ENCODE peak calls at places on chromosomes 1 and 21, in seven cellular contexts. B is transverse colon, T is cardiac fibroblast, M is cardiac muscle cell, E is Panc1, A is Peyer's patch, W is B cell. Q is an unnamed sample.

GRCh38 chr21:41755934-41756773 is 10.7 kb downstream of the RIPK4 start:
- DNase-seq in B (no peak), T (no peak), M (no peak), E (no peak), A (peak), W (no peak), Q (no peak)

GRCh38 chr1:33433509-33434362 is 2.8 kb upstream of the PHC2 start:
- DNase-seq in B (peak), T (peak), M (no peak), E (peak), A (no peak), W (no peak), Q (peak)

GRCh38 chr1:202283991-202284390 is 57.7 kb downstream of the UBE2T start:
- DNase-seq in B (no peak), T (peak), M (no peak), E (no peak), A (no peak), W (no peak), Q (peak)

GRCh38 chr1:67908260-67908936 is 75.1 kb upstream of the GNG12 start:
- DNase-seq in B (no peak), T (no peak), M (no peak), E (no peak), A (no peak), W (no peak), Q (no peak)

GRCh38 chr1:28508435-28508754 is 2.6 kb downstream of the RCC1 start:
- DNase-seq in B (no peak), T (no peak), M (peak), E (no peak), A (no peak), W (no peak), Q (no peak)

GRCh38 chr1:172940170-172940855 is 110.4 kb downstream of the TNFSF18 start:
- DNase-seq in B (no peak), T (peak), M (peak), E (no peak), A (no peak), W (no peak), Q (peak)

GRCh38 chr21:17769049-17769845 is 49.9 kb downstream of the C21orf91 start:
- DNase-seq in B (no peak), T (no peak), M (no peak), E (no peak), A (no peak), W (no peak), Q (peak)

GRCh38 chr1:234963904-234964702 is 164.5 kb downstream of the TOMM20 start:
- DNase-seq in B (no peak), T (peak), M (peak), E (no peak), A (peak), W (no peak), Q (no peak)

GRCh38 chr1:43554444-43554992 is 23.8 kb downstream of the PTPRF start:
- DNase-seq in B (no peak), T (peak), M (peak), E (no peak), A (no peak), W (no peak), Q (peak)

GRCh38 chr1:198776602-198777029 is 137.8 kb downstream of the PTPRC start:
- DNase-seq in B (peak), T (peak), M (no peak), E (no peak), A (no peak), W (no peak), Q (peak)

GRCh38 chr1:29398431-29398830 is 162.1 kb downstream of the PTPRU start:
- DNase-seq in B (no peak), T (peak), M (no peak), E (no peak), A (no peak), W (no peak), Q (peak)

GRCh38 chr1:55213029-55213884 is 1.9 kb downstream of the USP24 start:
- DNase-seq in B (no peak), T (no peak), M (no peak), E (no peak), A (no peak), W (no peak), Q (no peak)

GRCh38 chr1:21149862-21150432 is 26.8 kb downstream of the EIF4G3 start:
- DNase-seq in B (no peak), T (peak), M (peak), E (peak), A (no peak), W (no peak), Q (peak)

GRCh38 chr1:43932786-43933385 is 715 bp upstream of the ARTN start:
- DNase-seq in B (no peak), T (peak), M (no peak), E (no peak), A (no peak), W (no peak), Q (peak)

GRCh38 chr1:11648732-11649158 is 5.5 kb downstream of the FBXO2 start:
- DNase-seq in B (peak), T (no peak), M (no peak), E (no peak), A (no peak), W (no peak), Q (no peak)

GRCh38 chr1:26017606-26018005 is 4.0 kb upstream of the EXTL1 start:
- DNase-seq in B (no peak), T (no peak), M (peak), E (no peak), A (no peak), W (no peak), Q (no peak)

GRCh38 chr1:151802372-151802771 is 2.8 kb downstream of the LINGO4 start:
- DNase-seq in B (no peak), T (no peak), M (no peak), E (no peak), A (no peak), W (no peak), Q (no peak)

GRCh38 chr1:47478090-47478489 is 40.2 kb downstream of the FOXD2 start:
- DNase-seq in B (peak), T (no peak), M (no peak), E (no peak), A (peak), W (no peak), Q (no peak)

GRCh38 chr1:205332015-205332791 is 10.7 kb upstream of the NUAK2 start:
- DNase-seq in B (no peak), T (no peak), M (no peak), E (no peak), A (no peak), W (no peak), Q (no peak)

GRCh38 chr1:175802407-175803123 is 59.2 kb upstream of the TNR start:
- DNase-seq in B (no peak), T (no peak), M (peak), E (no peak), A (no peak), W (no peak), Q (no peak)

GRCh38 chr1:215835951-215836350 is 268.8 kb downstream of the KCTD3 start:
- DNase-seq in B (no peak), T (peak), M (no peak), E (no peak), A (no peak), W (no peak), Q (peak)

GRCh38 chr1:8727809-8728213 is 89.6 kb downstream of the RERE start:
- DNase-seq in B (no peak), T (peak), M (no peak), E (no peak), A (no peak), W (no peak), Q (peak)

GRCh38 chr1:30684881-30685795 is 38.2 kb downstream of the MATN1 start:
- DNase-seq in B (peak), T (no peak), M (peak), E (no peak), A (peak), W (no peak), Q (no peak)

GRCh38 chr21:45335151-45335760 is 47.6 kb upstream of the POFUT2 start:
- DNase-seq in B (no peak), T (no peak), M (no peak), E (no peak), A (no peak), W (no peak), Q (no peak)

GRCh38 chr1:14366361-14367018 is 232.0 kb upstream of the KAZN start:
- DNase-seq in B (no peak), T (peak), M (peak), E (no peak), A (no peak), W (no peak), Q (peak)

GRCh38 chr1:11746092-11746491 is 10.2 kb downstream of the AGTRAP start:
- DNase-seq in B (no peak), T (no peak), M (no peak), E (no peak), A (no peak), W (no peak), Q (no peak)

GRCh38 chr1:158675563-158675962 is 11.0 kb downstream of the SPTA1 start:
- DNase-seq in B (no peak), T (no peak), M (no peak), E (no peak), A (no peak), W (no peak), Q (no peak)

GRCh38 chr1:7558041-7558461 is 213.0 kb upstream of the VAMP3 start:
- DNase-seq in B (no peak), T (no peak), M (peak), E (no peak), A (peak), W (no peak), Q (no peak)

GRCh38 chr21:42455754-42456440 is 40.1 kb downstream of the RSPH1 start:
- DNase-seq in B (peak), T (no peak), M (no peak), E (no peak), A (peak), W (no peak), Q (no peak)

GRCh38 chr1:7247683-7248401 is 462.6 kb downstream of the CAMTA1 start:
- DNase-seq in B (no peak), T (no peak), M (no peak), E (no peak), A (no peak), W (no peak), Q (no peak)

GRCh38 chr1:60911980-60912692 is 170.2 kb upstream of the NFIA start:
- DNase-seq in B (no peak), T (no peak), M (peak), E (no peak), A (no peak), W (no peak), Q (no peak)

DNA sequence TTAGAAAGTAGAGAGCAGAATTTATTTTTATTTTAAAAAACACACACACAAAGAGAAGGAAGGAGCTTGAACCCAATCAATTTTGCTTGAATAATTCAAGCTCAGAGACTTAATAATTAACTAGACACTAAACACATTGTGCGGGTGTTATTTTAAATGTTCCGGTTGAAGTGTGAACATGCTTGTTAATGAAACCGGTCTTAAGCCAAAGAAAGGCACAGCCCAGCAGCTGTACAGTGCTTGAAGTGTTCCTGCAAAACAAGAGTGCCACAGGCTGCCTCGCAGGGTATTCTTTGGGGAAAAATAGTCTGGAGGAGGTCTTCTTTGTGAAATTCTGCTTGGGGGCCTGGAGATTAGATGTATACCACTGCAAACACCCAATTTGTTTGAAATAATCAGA is 2.2 kb upstream of the CDC42BPA start:
- DNase-seq in B (no peak), T (no peak), M (no peak), E (no peak), A (no peak), W (no peak), Q (no peak)
- TF ChIP-seq CTCF in B (no peak), T (no peak), M (no peak), E (no peak), A (no peak), W (no peak), Q (no peak)

GRCh38 chr1:113109908-113110554 is 37.0 kb downstream of the LRIG2 start:
- DNase-seq in B (no peak), T (peak), M (no peak), E (no peak), A (no peak), W (no peak), Q (peak)
- TF ChIP-seq CTCF in B (no peak), T (peak), M (peak), E (peak), A (peak), W (no peak), Q (peak)

DNA sequence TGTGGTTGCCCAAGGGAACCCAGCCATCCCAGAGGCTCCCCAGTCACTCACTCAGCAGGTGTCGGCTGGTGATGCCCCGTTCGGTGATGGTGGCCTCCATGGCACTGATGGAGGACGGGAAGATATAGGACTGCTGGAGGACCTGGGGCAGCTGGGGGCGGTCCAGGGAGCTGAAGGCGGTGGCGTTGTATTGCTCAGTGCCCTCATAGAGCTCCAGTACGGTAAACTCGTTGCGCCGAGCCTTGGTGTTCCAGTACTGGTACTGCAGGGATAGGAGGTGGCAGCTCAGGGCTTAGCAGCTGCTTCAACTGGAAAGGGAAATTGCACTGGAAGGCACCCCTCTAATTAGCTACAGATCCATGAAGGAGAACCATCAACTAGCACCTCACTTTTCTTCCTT is 12.5 kb upstream of the UBR4 start:
- DNase-seq in B (no peak), T (no peak), M (no peak), E (no peak), A (no peak), W (no peak), Q (no peak)
- TF ChIP-seq CTCF in B (no peak), T (no peak), M (no peak), E (no peak), A (no peak), W (no peak), Q (no peak)

DNA sequence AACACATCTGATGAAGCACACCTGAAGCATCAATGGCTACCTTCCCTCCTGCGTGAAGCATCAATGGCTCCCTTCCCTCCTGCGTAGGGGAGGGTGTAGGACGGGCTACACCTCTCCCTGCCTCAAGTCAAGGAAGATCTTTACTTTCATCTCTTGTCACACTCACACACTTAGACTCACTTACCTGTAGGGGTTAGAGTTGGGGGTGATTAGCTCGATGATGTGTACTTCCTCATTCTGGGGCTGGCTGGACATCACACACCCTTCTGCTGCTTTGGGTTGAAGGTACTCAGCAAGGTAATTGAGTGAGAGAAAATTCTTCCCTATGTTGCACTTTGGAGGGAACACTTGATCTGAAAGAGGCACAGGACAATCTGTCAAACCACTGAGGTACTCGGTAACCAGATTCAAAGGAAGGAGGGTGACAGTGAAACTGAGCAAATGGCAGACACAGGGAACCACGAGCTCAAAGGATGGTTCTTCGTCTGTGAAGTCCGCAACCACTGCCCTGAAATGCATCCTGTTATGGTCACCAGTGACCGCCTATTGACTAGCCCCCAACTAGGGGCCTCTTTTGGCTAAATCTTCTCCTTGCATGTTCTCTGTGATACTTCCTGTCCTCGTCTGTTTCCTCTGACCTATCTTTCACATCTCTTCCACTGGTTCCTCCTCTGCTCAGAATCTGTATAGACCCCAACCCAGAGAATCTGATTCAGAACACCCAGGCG is 156.2 kb downstream of the TGFBR3 start:
- DNase-seq in B (no peak), T (no peak), M (no peak), E (no peak), A (no peak), W (no peak), Q (no peak)
- TF ChIP-seq CTCF in B (no peak), T (no peak), M (no peak), E (no peak), A (no peak), W (no peak), Q (no peak)

GRCh38 chr1:185317034-185317885 is at the start of gene IVNS1ABP:
- DNase-seq in B (peak), T (peak), M (peak), E (peak), A (peak), W (peak), Q (peak)
- TF ChIP-seq CTCF in B (no peak), T (peak), M (peak), E (peak), A (peak), W (peak), Q (no peak)

DNA sequence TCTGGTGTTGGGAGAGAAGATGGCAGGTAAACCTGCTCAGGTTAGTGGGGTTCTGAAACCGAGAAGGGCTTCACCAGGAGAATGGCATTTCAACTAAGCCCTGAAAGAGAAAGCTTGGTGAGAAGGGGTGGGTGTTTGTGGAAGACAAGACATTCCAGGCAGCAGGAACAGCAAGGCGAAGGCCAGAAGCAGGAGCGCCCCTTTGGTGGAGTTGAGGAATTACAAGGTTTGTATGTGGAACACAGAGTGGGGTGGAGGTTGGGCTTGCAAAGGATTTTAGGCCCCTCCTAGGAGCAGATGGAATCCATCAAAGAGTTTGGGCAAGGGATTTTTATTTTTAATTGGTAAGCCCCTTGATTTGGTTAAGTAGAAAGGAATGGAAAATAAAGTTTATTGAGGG is 24.8 kb upstream of the ELOA start:
- DNase-seq in B (no peak), T (peak), M (peak), E (peak), A (no peak), W (no peak), Q (peak)
- TF ChIP-seq CTCF in B (peak), T (peak), M (peak), E (peak), A (peak), W (peak), Q (peak)